ENCODE peak calls at places on chromosomes 2 and 18, in six cellular contexts. E is amniotic epithelial cell, Y is GM20000, W is NCI-H524, I is fibroblast of lung, U is cerebellar cortex. R is an unnamed sample.

GRCh38 chr2:23497536-23497935 is 112.6 kb downstream of the KLHL29 start:
- DNase-seq in E (no peak), Y (no peak), W (no peak), I (no peak), U (no peak), R (no peak)

GRCh38 chr2:71545572-71546274 is 92.4 kb downstream of the DYSF start:
- DNase-seq in E (peak), Y (peak), W (peak), I (peak), U (peak), R (peak)

GRCh38 chr2:2189112-2189398 is 142.0 kb downstream of the MYT1L start:
- DNase-seq in E (no peak), Y (no peak), W (no peak), I (no peak), U (no peak), R (no peak)

GRCh38 chr2:130337735-130338325 is 4.9 kb upstream of the IMP4 start:
- DNase-seq in E (peak), Y (no peak), W (no peak), I (peak), U (no peak), R (no peak)

GRCh38 chr2:170189757-170190156 is 11.8 kb downstream of the MYO3B start:
- DNase-seq in E (no peak), Y (no peak), W (no peak), I (no peak), U (no peak), R (no peak)

GRCh38 chr18:74562775-74563174 is 28.5 kb downstream of the CNDP1 start:
- DNase-seq in E (no peak), Y (no peak), W (no peak), I (no peak), U (no peak), R (no peak)

GRCh38 chr2:179106342-179107178 is 56.6 kb upstream of the CCDC141 start:
- DNase-seq in E (peak), Y (no peak), W (no peak), I (peak), U (peak), R (peak)

GRCh38 chr18:48270929-48271328 is 138.3 kb downstream of the ZBTB7C start:
- DNase-seq in E (no peak), Y (no peak), W (no peak), I (no peak), U (no peak), R (no peak)

GRCh38 chr2:231297108-231297908 is 98.2 kb upstream of the B3GNT7 start:
- DNase-seq in E (peak), Y (peak), W (no peak), I (peak), U (peak), R (peak)

GRCh38 chr18:33472554-33472953 is 32.0 kb upstream of the CCDC178 start:
- DNase-seq in E (no peak), Y (no peak), W (no peak), I (no peak), U (no peak), R (no peak)

GRCh38 chr2:190462611-190463010 is 54.5 kb downstream of the MFSD6 start:
- DNase-seq in E (no peak), Y (no peak), W (no peak), I (no peak), U (no peak), R (no peak)

GRCh38 chr18:34493566-34494358 is 216.3 kb upstream of the DTNA start:
- DNase-seq in E (peak), Y (peak), W (peak), I (no peak), U (no peak), R (no peak)

GRCh38 chr2:230443540-230443939 is 27.5 kb downstream of the SP100 start:
- DNase-seq in E (peak), Y (no peak), W (no peak), I (peak), U (no peak), R (no peak)

GRCh38 chr2:146820672-146821071 is 1024.2 kb upstream of the ACVR2A start:
- DNase-seq in E (peak), Y (no peak), W (no peak), I (peak), U (no peak), R (no peak)

GRCh38 chr2:108643450-108643849 is 75.8 kb upstream of the RANBP2 start:
- DNase-seq in E (no peak), Y (no peak), W (no peak), I (no peak), U (no peak), R (no peak)

GRCh38 chr2:54945401-54946219 is 104.6 kb downstream of the RTN4 start:
- DNase-seq in E (peak), Y (peak), W (no peak), I (peak), U (peak), R (no peak)

GRCh38 chr2:49225126-49225525 is 70.8 kb upstream of the FSHR start:
- DNase-seq in E (peak), Y (no peak), W (no peak), I (no peak), U (no peak), R (no peak)

GRCh38 chr2:105645971-105646370 is 98.7 kb upstream of the NCK2 start:
- DNase-seq in E (no peak), Y (no peak), W (no peak), I (no peak), U (no peak), R (no peak)

GRCh38 chr2:182862003-182862402 is 4.4 kb downstream of the FRZB start:
- DNase-seq in E (peak), Y (no peak), W (no peak), I (no peak), U (no peak), R (no peak)

GRCh38 chr2:207765960-207766582 is 3.6 kb downstream of the FZD5 start:
- DNase-seq in E (no peak), Y (no peak), W (no peak), I (no peak), U (no peak), R (no peak)

GRCh38 chr2:66443183-66443976 is 8.5 kb downstream of the MEIS1 start:
- DNase-seq in E (peak), Y (no peak), W (no peak), I (peak), U (peak), R (no peak)

GRCh38 chr2:239715606-239716005 is 309.5 kb downstream of the NDUFA10 start:
- DNase-seq in E (no peak), Y (no peak), W (no peak), I (no peak), U (no peak), R (no peak)

GRCh38 chr2:15769235-15769634 is 171.1 kb upstream of the MYCN start:
- DNase-seq in E (no peak), Y (no peak), W (no peak), I (no peak), U (no peak), R (no peak)

GRCh38 chr2:31922542-31923408 is 88.0 kb downstream of the MEMO1 start:
- DNase-seq in E (no peak), Y (no peak), W (no peak), I (no peak), U (no peak), R (no peak)

GRCh38 chr18:59659486-59660187 is 37.6 kb downstream of the CCBE1 start:
- DNase-seq in E (no peak), Y (no peak), W (no peak), I (peak), U (no peak), R (no peak)

GRCh38 chr2:235026649-235027557 is 75.1 kb downstream of the SH3BP4 start:
- DNase-seq in E (peak), Y (no peak), W (no peak), I (peak), U (no peak), R (peak)

GRCh38 chr2:236101311-236101950 is 66.8 kb downstream of the GBX2 start:
- DNase-seq in E (no peak), Y (no peak), W (no peak), I (no peak), U (no peak), R (no peak)

GRCh38 chr2:122523143-122523542 is 767.7 kb downstream of the TSN start:
- DNase-seq in E (no peak), Y (no peak), W (no peak), I (no peak), U (no peak), R (no peak)